ENCODE peak calls at places on chromosomes 13 and 19, in nine cellular contexts. P, Q, U, K, V, Z, M, G and E are unnamed samples.

GRCh38 chr13:33721719-33722118 is 96.2 kb upstream of the RFC3 start:
- DNase-seq in P (no peak), Q (no peak), U (no peak), K (no peak), V (no peak), Z (no peak), M (peak; percentile 73), G (peak; percentile 67), E (no peak)

GRCh38 chr13:50365683-50366391 is 350.6 kb downstream of the KCNRG start:
- DNase-seq in P (peak; percentile 58), Q (peak; percentile 23), U (peak; percentile 99), K (peak; percentile 48), V (peak; percentile 71), Z (peak; percentile 66), M (peak; percentile 30), G (no peak), E (no peak)

GRCh38 chr13:59112375-59112774 is 1051.4 kb downstream of the DIAPH3 start:
- DNase-seq in P (no peak), Q (no peak), U (no peak), K (peak; percentile 83), V (no peak), Z (no peak), M (peak; percentile 1), G (peak; percentile 99), E (no peak)

GRCh38 chr19:4541114-4541805 is 1.4 kb upstream of the LRG1 start:
- DNase-seq in P (no peak), Q (no peak), U (no peak), K (no peak), V (no peak), Z (peak; percentile 57), M (no peak), G (no peak), E (no peak)

GRCh38 chr13:103638706-103639105 is 572.5 kb upstream of the SLC10A2 start:
- DNase-seq in P (no peak), Q (no peak), U (no peak), K (no peak), V (no peak), Z (no peak), M (no peak), G (no peak), E (no peak)

GRCh38 chr19:28820289-28820688 is 392.7 kb downstream of the UQCRFS1 start:
- DNase-seq in P (no peak), Q (no peak), U (no peak), K (no peak), V (no peak), Z (no peak), M (no peak), G (no peak), E (no peak)

GRCh38 chr13:41137951-41138350 is 5.3 kb upstream of the KBTBD6 start:
- DNase-seq in P (no peak), Q (no peak), U (no peak), K (peak; percentile 41), V (no peak), Z (no peak), M (peak; percentile 90), G (peak; percentile 33), E (no peak)

GRCh38 chr13:30932481-30933333 is at the start of gene TEX26:
- DNase-seq in P (no peak), Q (no peak), U (no peak), K (no peak), V (no peak), Z (no peak), M (no peak), G (peak; percentile 52), E (no peak)

GRCh38 chr19:30403583-30403982 is 31.4 kb downstream of the ZNF536 start:
- DNase-seq in P (no peak), Q (no peak), U (no peak), K (no peak), V (no peak), Z (no peak), M (no peak), G (no peak), E (no peak)

GRCh38 chr13:105991622-105992254 is 543.7 kb downstream of the EFNB2 start:
- DNase-seq in P (no peak), Q (no peak), U (no peak), K (peak; percentile 56), V (no peak), Z (no peak), M (peak; percentile 67), G (peak; percentile 81), E (no peak)

GRCh38 chr13:46620029-46620428 is 67.1 kb downstream of the LRCH1 start:
- DNase-seq in P (no peak), Q (no peak), U (no peak), K (no peak), V (no peak), Z (no peak), M (no peak), G (no peak), E (no peak)

GRCh38 chr13:30341815-30342570 is 34.6 kb upstream of the KATNAL1 start:
- DNase-seq in P (no peak), Q (no peak), U (no peak), K (no peak), V (no peak), Z (peak; percentile 88), M (peak; percentile 93), G (peak; percentile 90), E (no peak)